ENCODE peak calls at places on chromosomes 1 and 21, in eight cellular contexts. H is GM23248, J is astrocyte, K is endothelial cell of umbilical vein, Q is keratinocyte, O is fibroblast of lung, G is hepatocyte, S is GM12878. D is an unnamed sample.

GRCh38 chr1:70382682-70383081 is 28.2 kb upstream of the ANKRD13C start:
- DNase-seq in H (no peak), J (no peak), K (no peak), Q (no peak), O (no peak), G (no peak), S (no peak), D (no peak)

GRCh38 chr1:60146884-60147283 is 73.3 kb upstream of the C1orf87 start:
- DNase-seq in H (no peak), J (no peak), K (no peak), Q (no peak), O (no peak), G (no peak), S (no peak), D (no peak)

GRCh38 chr1:119935373-119935772 is 39.1 kb upstream of the ADAM30 start:
- DNase-seq in H (no peak), J (no peak), K (no peak), Q (no peak), O (no peak), G (no peak), S (no peak), D (no peak)

GRCh38 chr1:229887043-229887822 is 179.8 kb upstream of the GALNT2 start:
- DNase-seq in H (peak; percentile 43), J (no peak), K (no peak), Q (peak; percentile 78), O (peak; percentile 10), G (no peak), S (no peak), D (peak; percentile 97)

GRCh38 chr1:156337888-156338179 is 258 bp downstream of the CCT3 start:
- DNase-seq in H (no peak), J (no peak), K (no peak), Q (no peak), O (no peak), G (no peak), S (no peak), D (no peak)

GRCh38 chr1:5975133-5975880 is 16.9 kb downstream of the NPHP4 start:
- DNase-seq in H (peak; percentile 75), J (peak; percentile 28), K (peak; percentile 57), Q (no peak), O (peak; percentile 40), G (peak; percentile 72), S (no peak), D (peak; percentile 16)

GRCh38 chr1:238404506-238404905 is 513.8 kb upstream of the ZP4 start:
- DNase-seq in H (no peak), J (peak; percentile 81), K (no peak), Q (no peak), O (peak; percentile 84), G (no peak), S (no peak), D (no peak)

GRCh38 chr1:36900128-36900527 is 134.2 kb downstream of the GRIK3 start:
- DNase-seq in H (no peak), J (no peak), K (no peak), Q (no peak), O (no peak), G (no peak), S (no peak), D (no peak)

GRCh38 chr1:207027921-207028320 is 4.6 kb downstream of the C1orf116 start:
- DNase-seq in H (no peak), J (no peak), K (no peak), Q (no peak), O (no peak), G (no peak), S (no peak), D (no peak)

GRCh38 chr1:228267962-228268890 is 60.4 kb downstream of the OBSCN start:
- DNase-seq in H (no peak), J (no peak), K (no peak), Q (no peak), O (no peak), G (no peak), S (no peak), D (no peak)

GRCh38 chr1:26145960-26146294 is 13.0 kb upstream of the FAM110D start:
- DNase-seq in H (no peak), J (no peak), K (no peak), Q (no peak), O (no peak), G (no peak), S (no peak), D (no peak)

GRCh38 chr1:67429011-67429527 is 1.1 kb downstream of the SERBP1 start:
- DNase-seq in H (peak; percentile 58), J (no peak), K (peak; percentile 36), Q (no peak), O (peak; percentile 18), G (peak; percentile 22), S (no peak), D (peak; percentile 24)

GRCh38 chr1:170545476-170545875 is 13.5 kb downstream of the GORAB start:
- DNase-seq in H (peak; percentile 85), J (peak; percentile 92), K (peak; percentile 31), Q (no peak), O (peak; percentile 92), G (no peak), S (no peak), D (peak; percentile 84)

GRCh38 chr1:92480813-92481597 is 5.7 kb downstream of the GFI1 start:
- DNase-seq in H (peak; percentile 6), J (no peak), K (no peak), Q (no peak), O (no peak), G (peak; percentile 17), S (no peak), D (no peak)

GRCh38 chr1:158803681-158804080 is 22.7 kb upstream of the OR6N2 start:
- DNase-seq in H (no peak), J (no peak), K (no peak), Q (no peak), O (no peak), G (no peak), S (no peak), D (no peak)

GRCh38 chr1:1605034-1605591 is 5.2 kb upstream of the FNDC10 start:
- DNase-seq in H (no peak), J (no peak), K (no peak), Q (no peak), O (no peak), G (no peak), S (no peak), D (no peak)

GRCh38 chr21:27077501-27077900 is 110.6 kb upstream of the ADAMTS5 start:
- DNase-seq in H (peak; percentile 64), J (no peak), K (no peak), Q (no peak), O (no peak), G (no peak), S (no peak), D (no peak)

GRCh38 chr1:234604726-234605492 is 5.1 kb downstream of the IRF2BP2 start:
- DNase-seq in H (peak; percentile 78), J (no peak), K (peak; percentile 49), Q (no peak), O (peak; percentile 77), G (no peak), S (no peak), D (peak; percentile 47)

GRCh38 chr1:33036051-33036525 is 595 bp downstream of the AK2 start:
- DNase-seq in H (peak; percentile 70), J (no peak), K (peak; percentile 14), Q (no peak), O (no peak), G (peak; percentile 44), S (no peak), D (peak; percentile 51)

GRCh38 chr1:111707906-111708305 is 31.3 kb downstream of the INKA2 start:
- DNase-seq in H (no peak), J (peak; percentile 26), K (no peak), Q (no peak), O (peak; percentile 29), G (no peak), S (no peak), D (no peak)

GRCh38 chr1:199868777-199869176 is 158.7 kb upstream of the NR5A2 start:
- DNase-seq in H (no peak), J (no peak), K (no peak), Q (no peak), O (no peak), G (no peak), S (no peak), D (no peak)

GRCh38 chr1:201626629-201627275 is 87.8 kb downstream of the NAV1 start:
- DNase-seq in H (peak; percentile 52), J (no peak), K (no peak), Q (no peak), O (no peak), G (no peak), S (no peak), D (no peak)

GRCh38 chr1:8910914-8911313 is 32.4 kb upstream of the ENO1 start:
- DNase-seq in H (no peak), J (peak; percentile 33), K (no peak), Q (no peak), O (peak; percentile 42), G (no peak), S (no peak), D (peak; percentile 63)

GRCh38 chr21:33232640-33233039 is 2.9 kb downstream of the IFNAR2 start:
- DNase-seq in H (no peak), J (no peak), K (peak; percentile 61), Q (no peak), O (no peak), G (no peak), S (no peak), D (peak; percentile 67)
- H2AFZ ChIP-seq in H (no peak overlapping the region), J (no peak overlapping the region), K (peak overlapping the region; percentile 25), Q (no peak overlapping the region), O (no peak overlapping the region), G (no peak overlapping the region), S (no peak overlapping the region), D (peak overlapping the region; percentile 40)

GRCh38 chr1:217498209-217498608 is 132.7 kb downstream of the GPATCH2 start:
- DNase-seq in H (no peak), J (no peak), K (no peak), Q (no peak), O (no peak), G (no peak), S (no peak), D (no peak)
- H3K79me2 ChIP-seq in H (no peaks in the 10 kb centered on the region), J (no peaks in the 10 kb centered on the region), K (no peaks in the 10 kb centered on the region), Q (no peaks in the 10 kb centered on the region), O (no peaks in the 10 kb centered on the region), G (no peaks in the 10 kb centered on the region), S (no peaks in the 10 kb centered on the region), D (no peaks in the 10 kb centered on the region)

DNA sequence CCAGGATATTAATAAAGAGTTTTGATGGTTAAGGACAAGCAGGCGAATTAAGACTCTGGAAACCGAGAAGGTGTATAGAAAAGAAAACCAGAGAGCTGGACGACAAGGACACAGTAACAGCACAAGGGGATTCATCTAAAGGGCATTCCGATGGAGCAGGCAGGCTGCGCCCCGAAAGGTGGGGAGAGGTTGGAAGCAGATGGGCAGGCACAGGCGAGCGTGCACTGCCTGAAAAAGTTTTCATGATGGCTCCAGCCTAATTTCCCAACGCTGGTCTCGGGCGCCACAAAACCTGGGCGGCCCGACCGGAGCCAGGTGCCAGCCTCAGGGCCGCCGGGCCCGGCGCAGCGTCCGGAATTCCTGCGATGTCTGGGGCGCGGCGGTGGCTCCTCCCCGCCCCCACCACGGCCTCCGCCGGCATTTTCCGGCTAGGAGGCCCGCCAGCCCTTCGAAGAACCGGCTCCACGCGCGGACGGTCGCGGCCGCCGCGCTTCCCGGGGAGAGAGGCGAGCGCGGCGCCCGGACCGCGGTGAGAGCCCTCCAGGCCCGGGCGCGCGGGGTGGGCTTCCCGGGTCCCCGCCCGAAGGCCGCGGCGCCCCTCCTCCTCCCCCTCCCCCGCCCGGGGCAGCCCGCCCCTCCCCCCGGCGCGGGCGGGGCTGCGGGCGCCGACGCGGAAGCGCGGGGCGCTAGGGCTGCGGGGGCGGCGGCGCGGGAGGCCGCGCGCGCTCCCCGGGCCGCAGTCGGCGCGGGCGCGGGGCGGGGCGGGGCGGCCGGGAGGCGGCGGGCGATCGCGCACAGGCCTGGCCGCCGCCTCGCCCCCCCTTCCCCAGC is 701 bp upstream of the DYRK1A start:
- DNase-seq in H (peak; percentile 82), J (peak; percentile 34), K (peak; percentile 70), Q (no peak), O (peak; percentile 62), G (peak; percentile 89), S (no peak), D (peak; percentile 73)
- H2AFZ ChIP-seq in H (peak overlapping the region; percentile 82), J (peak overlapping the region; percentile 79), K (peak overlapping the region; percentile 6), Q (peak overlapping the region; percentile 51), O (peak overlapping the region; percentile 45), G (peak overlapping the region; percentile 59), S (peak overlapping the region; percentile 1), D (peak overlapping the region; percentile 79)

GRCh38 chr1:22053861-22054770 is 1.6 kb downstream of the CDC42 start:
- DNase-seq in H (peak; percentile 30), J (no peak), K (no peak), Q (no peak), O (no peak), G (no peak), S (no peak), D (peak; percentile 71)
- H3K79me2 ChIP-seq in H (peaks cover 61% of the 10 kb centered on the region), J (peaks cover 63% of the 10 kb centered on the region), K (peaks cover 60% of the 10 kb centered on the region), Q (peaks cover 59% of the 10 kb centered on the region), O (peaks cover 59% of the 10 kb centered on the region), G (peaks cover 62% of the 10 kb centered on the region), S (peaks cover 63% of the 10 kb centered on the region), D (peaks cover 69% of the 10 kb centered on the region)

D was measured in mammary epithelial cell.